ENCODE peak calls at places on chromosomes 6 and 20, in eight cellular contexts. V is mammary epithelial cell; X is hepatocyte; D is GM23248; Z is MM.1S; R is heart left ventricle; K is kidney; I is CD8-positive, alpha-beta memory T cell. B is an unnamed sample.
A peak's percentile ranks its signal among the peaks of the same experiment; 100 is the strongest.

GRCh38 chr6:150898390-150899170 is 33.1 kb downstream of the MTHFD1L start:
- DNase-seq in V (no peak), X (no peak), D (peak; percentile 76), Z (peak; percentile 12), R (no peak), K (no peak), I (no peak), B (no peak)

GRCh38 chr20:41386502-41387427 is 20.1 kb upstream of the EMILIN3 start:
- DNase-seq in V (no peak), X (peak; percentile 53), D (peak; percentile 33), Z (no peak), R (peak; percentile 82), K (no peak), I (no peak), B (no peak)

GRCh38 chr20:38790210-38791053 is 15.1 kb upstream of the PPP1R16B start:
- DNase-seq in V (peak; percentile 77), X (peak; percentile 63), D (peak; percentile 54), Z (no peak), R (no peak), K (no peak), I (peak; percentile 69), B (peak; percentile 82)

GRCh38 chr6:134094436-134094835 is 42.0 kb upstream of the SLC2A12 start:
- DNase-seq in V (no peak), X (no peak), D (no peak), Z (no peak), R (no peak), K (no peak), I (no peak), B (no peak)

GRCh38 chr6:150025201-150025917 is at the start of gene RAET1L:
- DNase-seq in V (peak; percentile 88), X (peak; percentile 22), D (peak; percentile 91), Z (no peak), R (no peak), K (peak; percentile 89), I (no peak), B (peak; percentile 52)

GRCh38 chr6:10719386-10720228 is 3.3 kb upstream of the TMEM14C start:
- DNase-seq in V (no peak), X (no peak), D (peak; percentile 30), Z (peak; percentile 31), R (peak; percentile 57), K (peak; percentile 74), I (peak; percentile 62), B (no peak)

GRCh38 chr6:43771858-43772570 is 2.0 kb downstream of the VEGFA start:
- DNase-seq in V (peak; percentile 62), X (peak; percentile 81), D (peak; percentile 86), Z (peak; percentile 78), R (peak; percentile 86), K (peak; percentile 90), I (no peak), B (peak; percentile 81)

GRCh38 chr6:170221052-170221752 is 69.7 kb downstream of the DLL1 start:
- DNase-seq in V (no peak), X (no peak), D (no peak), Z (no peak), R (no peak), K (peak; percentile 45), I (peak; percentile 31), B (peak; percentile 34)

GRCh38 chr6:46645265-46645664 is 7.4 kb downstream of the CYP39A1 start:
- DNase-seq in V (no peak), X (no peak), D (no peak), Z (no peak), R (no peak), K (no peak), I (no peak), B (no peak)

DNA sequence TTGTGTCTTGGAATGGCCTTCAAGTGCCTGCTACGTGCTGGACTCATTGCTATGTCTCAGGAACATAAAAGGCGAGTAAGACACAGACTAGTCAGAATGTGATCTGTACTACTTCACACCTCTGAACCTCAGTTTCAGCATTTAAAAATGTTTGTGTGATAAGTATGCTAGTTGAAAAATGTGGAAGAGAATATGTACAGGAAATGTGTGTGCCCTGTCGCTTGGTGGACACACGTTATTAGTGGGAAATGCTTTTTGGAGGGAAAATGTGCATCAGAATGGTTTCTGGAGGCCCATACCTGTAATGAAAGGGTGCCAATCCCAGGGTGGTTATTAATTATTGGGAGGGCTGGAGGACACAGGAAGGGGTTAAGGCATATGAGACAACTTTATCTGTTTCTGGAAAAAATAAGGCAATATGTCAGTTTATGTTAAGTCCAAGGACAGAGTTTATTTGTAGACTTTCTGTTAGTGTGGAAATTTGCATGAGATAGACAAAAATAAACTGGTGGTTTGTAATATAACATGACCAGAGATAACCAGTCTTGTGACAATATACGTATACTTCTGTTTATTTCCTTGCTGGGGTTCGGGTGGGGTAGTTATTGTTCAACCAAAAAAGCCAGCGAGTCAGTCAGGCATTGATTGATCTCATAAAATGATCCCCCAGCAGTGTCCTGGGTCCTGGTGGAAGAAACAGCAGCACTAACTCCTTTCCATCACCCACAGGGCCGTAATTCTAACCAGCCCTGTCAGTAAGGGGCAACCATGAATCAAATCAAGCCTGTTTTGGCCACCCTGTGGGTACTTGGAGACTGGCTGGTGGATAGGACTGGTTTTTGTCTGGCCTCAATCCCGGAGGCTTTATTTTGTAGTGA is 117.9 kb downstream of the JARID2 start:
- DNase-seq in V (no peak), X (no peak), D (no peak), Z (no peak), R (no peak), K (no peak), I (no peak), B (peak; percentile 30)
- H3K27ac ChIP-seq in V (no peak overlapping the region), X (no peak overlapping the region), D (no peak overlapping the region), Z (no peak overlapping the region), R (no peak overlapping the region), K (no peak overlapping the region), I (no peak overlapping the region), B (peak overlapping the region; percentile 62)

GRCh38 chr20:17576215-17576614 is 6.3 kb downstream of the DSTN start:
- DNase-seq in V (no peak), X (no peak), D (no peak), Z (no peak), R (no peak), K (no peak), I (no peak), B (no peak)
- H3K4me1 ChIP-seq in V (peaks cover 46% of the 10 kb centered on the region), X (peaks cover 16% of the 10 kb centered on the region), D (peaks cover 33% of the 10 kb centered on the region), Z (peaks cover 10% of the 10 kb centered on the region), R (peaks cover 82% of the 10 kb centered on the region), K (peaks cover 4% of the 10 kb centered on the region), I (peaks cover 6% of the 10 kb centered on the region), B (no peaks in the 10 kb centered on the region)

DNA sequence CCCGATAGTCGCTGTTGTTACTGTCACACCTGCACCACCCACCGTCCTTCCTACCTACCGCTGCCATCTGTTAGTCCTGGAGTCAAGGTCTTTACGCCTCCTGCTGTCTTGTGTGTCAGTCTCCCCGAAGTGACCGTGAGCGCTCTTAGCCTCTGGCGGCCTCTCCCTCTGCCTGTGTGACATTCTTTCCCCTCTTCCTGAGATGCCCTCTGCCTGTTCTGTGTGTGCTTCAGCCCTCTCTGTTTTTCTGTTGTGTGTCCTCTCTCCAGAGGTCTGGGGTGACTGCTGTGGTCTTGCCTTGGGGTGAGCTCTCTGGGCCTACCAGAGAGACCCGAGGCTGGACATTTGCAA is 54.9 kb downstream of the TCP11 start:
- DNase-seq in V (no peak), X (no peak), D (no peak), Z (no peak), R (no peak), K (no peak), I (no peak), B (no peak)
- H3K27ac ChIP-seq in V (no peak overlapping the region), X (no peak overlapping the region), D (no peak overlapping the region), Z (no peak overlapping the region), R (no peak overlapping the region), K (no peak overlapping the region), I (no peak overlapping the region), B (no peak overlapping the region)

GRCh38 chr20:49398401-49399144 is 83.9 kb downstream of the KCNB1 start:
- DNase-seq in V (no peak), X (no peak), D (no peak), Z (no peak), R (no peak), K (no peak), I (no peak), B (no peak)
- H3K4me1 ChIP-seq in V (peaks cover 5% of the 10 kb centered on the region), X (no peaks in the 10 kb centered on the region), D (peaks cover 44% of the 10 kb centered on the region), Z (no peaks in the 10 kb centered on the region), R (peaks cover 33% of the 10 kb centered on the region), K (peaks cover 5% of the 10 kb centered on the region), I (no peaks in the 10 kb centered on the region), B (no peaks in the 10 kb centered on the region)

DNA sequence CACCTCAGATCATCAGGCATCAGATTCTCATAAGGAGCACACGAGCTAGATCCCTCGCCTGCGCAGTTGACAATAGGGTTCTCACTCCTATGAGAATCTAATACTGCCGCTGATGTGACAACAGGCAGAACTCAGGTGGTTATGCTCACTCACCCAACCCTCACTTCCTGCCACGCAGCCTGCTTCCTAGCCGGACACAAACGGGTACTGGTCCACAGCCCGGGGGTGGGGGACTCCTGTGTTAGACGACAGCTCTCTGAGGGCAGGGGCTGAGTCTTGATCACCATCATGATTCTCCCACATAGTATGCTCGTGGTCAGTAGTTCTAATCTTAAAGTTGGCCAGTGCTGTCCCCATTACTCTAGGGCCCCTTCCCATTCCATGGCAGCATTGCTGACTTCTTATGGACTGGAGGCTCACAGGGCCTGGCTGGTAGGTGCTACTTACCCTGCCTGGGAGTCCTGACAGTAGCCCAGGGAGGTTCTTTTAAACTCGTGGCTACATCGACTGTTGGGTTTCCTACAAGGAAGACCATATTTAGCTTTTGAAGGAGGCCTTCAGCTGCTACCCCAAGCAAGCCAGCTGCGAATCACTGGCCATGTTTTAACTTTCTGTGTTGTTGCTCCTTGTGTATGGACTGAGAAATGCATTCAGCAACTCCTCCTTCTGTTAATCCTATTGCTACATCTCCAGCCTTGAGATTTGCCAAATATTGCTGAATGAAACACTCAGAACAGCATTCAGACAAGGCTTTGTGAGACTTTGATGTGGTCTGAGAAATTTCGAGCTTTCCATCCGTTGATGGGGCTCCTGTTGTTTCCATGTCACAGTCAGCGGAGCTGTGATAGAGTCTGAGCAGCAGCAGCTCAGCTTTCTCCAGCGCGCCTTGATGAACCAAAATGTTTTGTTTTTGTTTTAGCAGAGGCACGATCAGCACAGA is 300.4 kb downstream of the NRN1 start:
- DNase-seq in V (no peak), X (no peak), D (no peak), Z (no peak), R (no peak), K (no peak), I (no peak), B (no peak)
- H3K27ac ChIP-seq in V (no peak overlapping the region), X (no peak overlapping the region), D (no peak overlapping the region), Z (no peak overlapping the region), R (no peak overlapping the region), K (no peak overlapping the region), I (no peak overlapping the region), B (no peak overlapping the region)

DNA sequence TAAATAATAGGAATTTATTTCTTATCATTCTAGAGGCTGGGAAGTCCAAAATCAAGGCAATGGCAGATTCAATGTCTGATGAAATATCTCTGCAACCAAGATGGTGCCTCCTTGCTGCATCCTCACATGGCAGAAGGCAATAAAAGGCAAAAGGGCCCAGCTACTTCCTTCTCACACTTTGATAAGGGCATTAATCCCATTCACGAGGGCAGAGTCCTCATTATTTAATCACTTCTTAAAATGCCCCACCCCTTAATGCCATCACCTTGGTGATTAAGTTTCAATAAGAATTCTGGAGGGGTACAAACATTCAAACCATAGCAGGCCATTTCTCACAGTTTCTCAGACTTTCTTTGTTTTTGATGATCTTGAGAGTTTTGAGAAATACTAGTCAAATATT is 145.8 kb upstream of the TSHZ2 start:
- DNase-seq in V (no peak), X (no peak), D (no peak), Z (no peak), R (no peak), K (no peak), I (no peak), B (no peak)
- H3K4me1 ChIP-seq in V (no peaks in the 10 kb centered on the region), X (no peaks in the 10 kb centered on the region), D (peaks cover 10% of the 10 kb centered on the region), Z (peaks cover 6% of the 10 kb centered on the region), R (no peaks in the 10 kb centered on the region), K (no peaks in the 10 kb centered on the region), I (no peaks in the 10 kb centered on the region), B (no peaks in the 10 kb centered on the region)

GRCh38 chr6:127301199-127301700 is 34.6 kb downstream of the RNF146 start:
- DNase-seq in V (no peak), X (no peak), D (peak; percentile 28), Z (no peak), R (no peak), K (no peak), I (no peak), B (no peak)
- H3K27ac ChIP-seq in V (no peak overlapping the region), X (no peak overlapping the region), D (peak overlapping the region; percentile 94), Z (no peak overlapping the region), R (no peak overlapping the region), K (no peak overlapping the region), I (no peak overlapping the region), B (no peak overlapping the region)